ENCODE peak calls at places on chromosomes 13 and 19, in eight cellular contexts. D is heart left ventricle, Q is AG09319, C is stomach, R is omental fat pad, T is cardiac fibroblast, P is thoracic aorta, F is fibroblast of pulmonary artery. X is an unnamed sample.

GRCh38 chr13:51331354-51331861 is 8.1 kb upstream of the SERPINE3 start:
- DNase-seq in D (no peak), Q (no peak), C (no peak), R (no peak), T (no peak), P (no peak), F (peak), X (peak)

GRCh38 chr13:89627991-89628390 is 1719.5 kb upstream of the MIR17HG start:
- DNase-seq in D (no peak), Q (no peak), C (no peak), R (no peak), T (no peak), P (no peak), F (no peak), X (no peak)

GRCh38 chr19:912181-913079 is 589 bp downstream of the R3HDM4 start:
- DNase-seq in D (no peak), Q (no peak), C (no peak), R (no peak), T (no peak), P (no peak), F (peak), X (no peak)

GRCh38 chr13:50843256-50844043 is at the start of gene DLEU7:
- DNase-seq in D (no peak), Q (no peak), C (no peak), R (no peak), T (no peak), P (no peak), F (no peak), X (no peak)

GRCh38 chr19:29484876-29485275 is 40.9 kb upstream of the VSTM2B start:
- DNase-seq in D (no peak), Q (no peak), C (no peak), R (no peak), T (no peak), P (no peak), F (no peak), X (peak)

GRCh38 chr19:8478605-8479004 is 23.8 kb downstream of the PRAM1 start:
- DNase-seq in D (no peak), Q (no peak), C (no peak), R (no peak), T (no peak), P (no peak), F (no peak), X (no peak)

GRCh38 chr19:40607311-40607871 is 6.2 kb downstream of the LTBP4 start:
- DNase-seq in D (peak), Q (no peak), C (peak), R (no peak), T (no peak), P (no peak), F (no peak), X (no peak)

GRCh38 chr19:310141-310651 is 19.0 kb upstream of the PLPP2 start:
- DNase-seq in D (no peak), Q (no peak), C (peak), R (no peak), T (peak), P (no peak), F (no peak), X (no peak)

GRCh38 chr19:10027158-10027997 is 14.1 kb downstream of the RDH8 start:
- DNase-seq in D (peak), Q (peak), C (peak), R (peak), T (peak), P (peak), F (peak), X (peak)

GRCh38 chr19:29524912-29525870 is 603 bp upstream of the VSTM2B start:
- DNase-seq in D (peak), Q (no peak), C (no peak), R (no peak), T (no peak), P (no peak), F (no peak), X (no peak)

GRCh38 chr19:56671613-56671994 is at the start of gene ZNF835:
- DNase-seq in D (peak), Q (no peak), C (peak), R (peak), T (peak), P (peak), F (peak), X (peak)

GRCh38 chr13:73223372-73223781 is 164.6 kb downstream of the KLF5 start:
- DNase-seq in D (no peak), Q (no peak), C (no peak), R (no peak), T (no peak), P (no peak), F (no peak), X (no peak)

DNA sequence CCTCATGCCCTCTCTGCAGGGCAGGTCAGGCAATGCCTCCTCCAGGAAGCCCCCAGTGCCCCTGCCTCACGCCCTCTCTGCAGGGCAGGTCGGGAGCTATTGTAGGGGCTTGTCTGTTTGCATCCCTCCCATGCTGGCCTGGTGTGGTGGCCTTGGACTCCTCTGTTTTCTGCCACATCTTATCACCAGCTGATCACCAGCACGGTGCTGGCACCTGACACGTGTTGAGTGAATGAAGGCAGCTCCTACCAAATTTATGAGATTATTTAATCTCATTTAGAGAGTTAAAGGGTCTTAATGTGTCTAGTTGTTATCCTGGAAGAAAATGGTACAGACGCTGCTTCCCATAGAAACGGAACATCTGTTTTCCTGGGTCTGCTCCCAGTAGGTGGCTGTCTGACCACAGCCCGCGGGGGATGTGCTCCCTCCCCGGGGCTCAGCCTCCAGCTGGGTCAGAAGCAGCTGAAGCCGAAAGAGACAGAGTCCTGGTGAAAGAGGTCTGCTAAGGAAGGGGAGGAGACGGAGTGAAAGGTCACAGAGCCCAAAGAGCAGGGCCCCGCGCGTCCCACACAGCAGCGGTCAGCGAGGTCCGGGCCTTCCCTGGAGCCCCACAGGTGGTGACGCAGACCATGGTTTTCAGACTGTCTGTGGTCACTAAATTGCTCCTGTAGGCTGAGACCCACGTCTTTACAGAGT is 51.7 kb upstream of the C13orf46 start:
- DNase-seq in D (peak), Q (no peak), C (no peak), R (no peak), T (peak), P (no peak), F (peak), X (no peak)
- TF ChIP-seq CTCF in D (no peak), Q (peak), C (no peak), R (no peak), T (no peak), P (no peak), F (peak), X (no peak)

DNA sequence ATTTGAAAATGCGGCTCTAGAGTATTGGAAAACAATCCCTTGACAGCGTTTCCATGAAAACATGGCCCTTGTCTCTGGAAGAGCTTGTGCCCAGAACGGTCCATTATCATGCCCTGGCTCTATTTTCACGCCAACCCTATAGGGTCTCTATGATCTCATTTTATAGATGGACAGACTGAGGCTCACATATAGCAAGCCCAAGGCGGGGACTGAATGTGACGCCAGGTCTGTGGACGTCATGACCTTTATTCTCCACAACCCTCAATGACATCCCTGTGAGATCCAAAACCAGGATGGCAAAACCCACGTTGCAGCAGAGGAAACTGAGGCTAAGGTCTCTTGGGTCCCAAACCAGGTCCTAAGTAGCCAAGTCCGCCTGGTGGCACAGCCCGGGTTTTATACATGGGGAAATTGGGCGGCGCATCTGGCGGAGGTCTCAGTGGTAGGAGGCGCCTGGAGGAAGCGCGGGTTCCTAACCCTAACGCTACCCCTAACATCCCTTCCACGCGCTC is 425 bp upstream of the COLGALT1 start:
- DNase-seq in D (no peak), Q (no peak), C (no peak), R (no peak), T (no peak), P (no peak), F (no peak), X (no peak)
- TF ChIP-seq CTCF in D (no peak), Q (no peak), C (no peak), R (no peak), T (no peak), P (no peak), F (no peak), X (no peak)

GRCh38 chr19:50008532-50008931 is 16.6 kb downstream of the VRK3 start:
- DNase-seq in D (no peak), Q (no peak), C (no peak), R (no peak), T (peak), P (no peak), F (no peak), X (no peak)
- TF ChIP-seq CTCF in D (no peak), Q (no peak), C (no peak), R (no peak), T (peak), P (no peak), F (peak), X (peak)

GRCh38 chr13:106536244-106537034 is 977 bp upstream of the EFNB2 start:
- DNase-seq in D (peak), Q (peak), C (peak), R (peak), T (peak), P (peak), F (peak), X (peak)
- TF ChIP-seq CTCF in D (peak), Q (peak), C (peak), R (peak), T (peak), P (peak), F (peak), X (peak)

DNA sequence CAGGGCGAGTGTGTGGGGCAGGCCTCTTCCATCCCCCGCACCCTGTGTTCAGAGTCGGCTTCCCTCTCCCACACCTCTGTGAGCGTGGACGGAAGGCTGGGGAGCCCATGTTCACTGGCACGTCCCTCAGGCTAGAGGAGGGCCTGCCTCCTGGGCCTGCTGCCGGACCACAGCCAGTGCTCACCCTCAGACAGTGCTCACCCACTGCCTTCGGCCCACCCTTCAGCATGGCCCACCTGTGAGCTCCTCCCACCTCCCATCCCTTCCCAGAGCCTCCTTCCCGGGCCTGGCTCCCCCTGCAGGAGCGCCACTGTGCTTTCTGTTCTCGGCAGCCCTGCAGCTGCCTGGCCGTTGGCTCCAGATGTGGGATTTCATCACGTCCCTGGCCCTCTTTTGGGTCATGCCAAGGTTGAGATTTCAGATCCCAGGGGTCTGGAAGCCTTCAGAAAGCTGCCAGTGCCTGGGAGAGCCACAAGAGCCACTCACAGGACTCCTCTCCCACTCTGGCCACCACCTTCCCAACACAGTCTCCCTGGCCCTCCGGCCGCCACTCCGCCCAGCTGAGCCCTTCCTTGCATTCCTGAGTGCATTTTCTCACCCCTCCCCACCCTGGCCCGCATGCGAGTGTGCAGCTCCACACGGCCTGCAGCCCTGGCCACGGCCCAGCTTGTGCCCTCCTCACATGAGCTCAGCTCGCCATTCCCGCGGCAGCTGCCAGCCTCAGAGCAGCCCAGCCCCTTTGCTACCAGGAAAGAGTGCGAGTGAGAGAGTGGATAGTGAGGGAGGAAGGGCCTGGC is 25.3 kb downstream of the CAPN12 start:
- DNase-seq in D (peak), Q (no peak), C (peak), R (no peak), T (peak), P (no peak), F (peak), X (no peak)
- TF ChIP-seq CTCF in D (peak), Q (peak), C (no peak), R (no peak), T (peak), P (peak), F (peak), X (peak)

DNA sequence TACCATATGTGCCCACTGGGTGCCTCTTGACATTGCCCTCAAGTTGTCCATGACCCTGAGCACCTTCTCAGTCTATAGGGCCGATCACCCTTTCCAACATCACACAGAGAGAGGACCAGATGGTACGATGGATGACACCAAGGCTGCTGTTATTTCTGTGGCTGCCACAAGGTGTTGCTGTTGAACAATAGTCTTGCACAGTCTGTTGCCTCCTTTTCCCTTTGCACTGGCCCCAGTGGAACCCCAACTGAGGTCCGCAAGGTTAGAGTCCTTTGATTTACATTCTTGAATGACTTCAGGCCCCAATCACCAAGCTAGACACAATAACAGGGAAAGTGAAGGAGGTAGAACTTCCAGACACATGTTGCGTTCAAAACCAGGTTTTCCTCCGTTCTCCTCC is 52.0 kb downstream of the TINCR start:
- DNase-seq in D (no peak), Q (no peak), C (no peak), R (no peak), T (no peak), P (no peak), F (no peak), X (no peak)
- TF ChIP-seq CTCF in D (no peak), Q (no peak), C (no peak), R (no peak), T (peak), P (no peak), F (peak), X (no peak)

DNA sequence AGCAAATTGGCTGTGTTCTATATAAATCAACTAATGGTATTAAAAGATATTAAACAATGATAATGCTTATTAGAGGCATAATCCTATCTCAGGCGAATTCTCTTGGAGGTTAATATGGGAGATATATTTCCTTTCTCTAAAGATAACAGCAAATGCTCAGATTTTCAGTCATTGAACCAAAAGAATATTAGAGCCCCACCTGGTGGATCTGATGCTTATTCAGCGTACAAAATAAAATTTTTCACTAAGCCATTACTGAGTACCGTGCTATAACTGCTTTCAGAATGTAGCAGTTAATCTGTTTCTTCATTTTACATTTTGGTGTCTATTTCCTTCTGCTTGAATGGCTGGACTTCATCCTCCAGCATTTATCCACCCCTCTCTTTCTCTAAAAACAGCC is 143.3 kb upstream of the IPO5 start:
- DNase-seq in D (no peak), Q (no peak), C (no peak), R (no peak), T (peak), P (no peak), F (peak), X (no peak)
- TF ChIP-seq CTCF in D (peak), Q (peak), C (no peak), R (no peak), T (peak), P (peak), F (peak), X (peak)

DNA sequence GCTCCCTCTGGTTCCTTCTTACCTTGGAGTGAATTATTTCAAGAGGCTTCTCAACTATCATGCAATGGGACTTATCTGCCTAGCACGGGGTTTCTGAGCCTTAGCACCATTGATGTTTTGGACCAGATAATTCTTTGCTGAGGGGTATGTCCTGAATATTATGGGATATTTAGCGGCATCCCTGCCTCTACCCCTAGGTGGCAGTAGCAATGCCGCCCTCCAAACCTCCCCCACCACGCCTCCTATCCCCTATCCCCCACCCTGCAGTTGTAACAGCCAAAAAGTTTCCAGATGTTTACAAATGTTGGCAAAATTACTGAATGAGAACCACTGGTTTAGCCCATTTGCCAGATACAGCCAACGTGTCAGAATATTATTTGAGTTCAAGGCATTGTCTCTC is 125.5 kb downstream of the POSTN start:
- DNase-seq in D (no peak), Q (no peak), C (no peak), R (no peak), T (no peak), P (no peak), F (no peak), X (no peak)
- TF ChIP-seq CTCF in D (no peak), Q (no peak), C (no peak), R (no peak), T (peak), P (no peak), F (no peak), X (no peak)